ENCODE peak calls at places on chromosomes 12 and 14, in seven cellular contexts. M is stimulated activated CD4-positive, alpha-beta T cell treated with anti-CD3 and anti-CD28 coated beads, Interleukin-4, amount 100 ng/mL, for 1 hour; C is brain microvascular endothelial cell; Q is ecto neural progenitor cell; N is lower lobe of right lung; G is progenitor cell of endocrine pancreas; S is RWPE1. U is an unnamed sample.

GRCh38 chr12:122830517-122831214 is 4.6 kb upstream of the HIP1R start:
- DNase-seq in M (no peak), C (peak; percentile 59), Q (no peak), N (no peak), G (no peak), S (peak; percentile 93), U (peak; percentile 84)

GRCh38 chr12:103956515-103957027 is 9.1 kb upstream of the TDG start:
- DNase-seq in M (no peak), C (no peak), Q (no peak), N (no peak), G (no peak), S (peak; percentile 36), U (no peak)

GRCh38 chr12:48292030-48292429 is 58.7 kb downstream of the ZNF641 start:
- DNase-seq in M (no peak), C (no peak), Q (no peak), N (no peak), G (no peak), S (no peak), U (no peak)

GRCh38 chr14:102849522-102850379 is 72.5 kb downstream of the TRAF3 start:
- DNase-seq in M (no peak), C (no peak), Q (no peak), N (no peak), G (no peak), S (no peak), U (no peak)

GRCh38 chr12:30753233-30753632 is 1.5 kb downstream of the CAPRIN2 start:
- DNase-seq in M (peak; percentile 18), C (peak; percentile 40), Q (peak; percentile 69), N (no peak), G (no peak), S (peak; percentile 48), U (peak; percentile 84)

GRCh38 chr12:124754949-124755800 is 108.5 kb downstream of the SCARB1 start:
- DNase-seq in M (no peak), C (peak; percentile 57), Q (peak; percentile 70), N (peak; percentile 94), G (no peak), S (peak; percentile 32), U (no peak)

GRCh38 chr14:67569651-67570290 is 30.3 kb downstream of the PIGH start:
- DNase-seq in M (no peak), C (no peak), Q (no peak), N (peak; percentile 32), G (no peak), S (no peak), U (peak; percentile 40)

GRCh38 chr12:52250048-52250990 is 17.3 kb downstream of the KRT7 start:
- DNase-seq in M (no peak), C (no peak), Q (peak; percentile 80), N (peak; percentile 43), G (no peak), S (no peak), U (peak; percentile 73)

GRCh38 chr12:120125792-120126634 is 9.5 kb upstream of the RAB35 start:
- DNase-seq in M (no peak), C (no peak), Q (no peak), N (no peak), G (no peak), S (no peak), U (no peak)

U was measured in islet precursor cell.